ENCODE peak calls at places on chromosomes 1 and 21, in five cellular contexts. K is HCT116; D is CD8-positive, alpha-beta T cell; B is psoas muscle; S is HepG2. F is an unnamed sample.

GRCh38 chr21:33369586-33369985 is 33.6 kb upstream of the IFNGR2 start:
- ATAC-seq in K (no peak), D (no peak), B (no peak), S (no peak), F (no peak)

GRCh38 chr1:19458815-19459417 is 26.4 kb downstream of the CAPZB start:
- ATAC-seq in K (no peak), D (no peak), B (peak), S (no peak), F (no peak)

GRCh38 chr1:229822026-229822425 is 196.0 kb downstream of the URB2 start:
- ATAC-seq in K (no peak), D (no peak), B (no peak), S (no peak), F (no peak)

GRCh38 chr1:42783092-42783491 is 1.7 kb upstream of the TMEM269 start:
- ATAC-seq in K (no peak), D (no peak), B (no peak), S (no peak), F (no peak)

GRCh38 chr1:89574621-89575020 is 50.0 kb downstream of the LRRC8B start:
- ATAC-seq in K (no peak), D (no peak), B (no peak), S (no peak), F (no peak)

GRCh38 chr21:45388011-45388521 is 16.9 kb upstream of the COL18A1 start:
- ATAC-seq in K (no peak), D (no peak), B (no peak), S (no peak), F (no peak)

GRCh38 chr1:200627548-200628222 is 7.1 kb upstream of the KIF14 start:
- ATAC-seq in K (no peak), D (no peak), B (no peak), S (no peak), F (no peak)

GRCh38 chr1:113252166-113252565 is 138.1 kb upstream of the MAGI3 start:
- ATAC-seq in K (no peak), D (no peak), B (no peak), S (no peak), F (no peak)

GRCh38 chr1:167697667-167698141 is 24.1 kb upstream of the MPZL1 start:
- ATAC-seq in K (no peak), D (no peak), B (peak), S (peak), F (peak)

GRCh38 chr1:71351438-71351837 is 270.6 kb upstream of the ZRANB2 start:
- ATAC-seq in K (no peak), D (no peak), B (no peak), S (no peak), F (no peak)

GRCh38 chr1:214563881-214564280 is 12.5 kb upstream of the PTPN14 start:
- ATAC-seq in K (no peak), D (no peak), B (no peak), S (no peak), F (no peak)

GRCh38 chr1:220113136-220113695 is 19.3 kb downstream of the IARS2 start:
- ATAC-seq in K (peak), D (peak), B (no peak), S (no peak), F (no peak)

GRCh38 chr1:51627672-51628071 is 10.8 kb downstream of the OSBPL9 start:
- ATAC-seq in K (peak), D (no peak), B (no peak), S (peak), F (no peak)

GRCh38 chr1:154453155-154453554 is 48.0 kb downstream of the IL6R start:
- ATAC-seq in K (no peak), D (no peak), B (peak), S (no peak), F (peak)

GRCh38 chr1:89990976-89991831 is 3.7 kb upstream of the ZNF326 start:
- ATAC-seq in K (no peak), D (no peak), B (no peak), S (no peak), F (no peak)

GRCh38 chr1:31416101-31416736 is 3.2 kb downstream of the SERINC2 start:
- ATAC-seq in K (no peak), D (no peak), B (peak), S (no peak), F (no peak)

GRCh38 chr1:230191079-230191478 is 124.0 kb downstream of the GALNT2 start:
- ATAC-seq in K (no peak), D (no peak), B (peak), S (no peak), F (peak)

GRCh38 chr1:66695121-66695520 is 57.1 kb upstream of the DYNLT5 start:
- ATAC-seq in K (no peak), D (no peak), B (no peak), S (no peak), F (no peak)

GRCh38 chr1:89125571-89126233 is at the start of gene GBP2:
- ATAC-seq in K (no peak), D (peak), B (peak), S (peak), F (peak)

GRCh38 chr1:219416598-219417238 is 196.2 kb downstream of the ZC3H11B start:
- ATAC-seq in K (peak), D (no peak), B (peak), S (peak), F (peak)

GRCh38 chr1:3352952-3353331 is 101.5 kb upstream of the ARHGEF16 start:
- ATAC-seq in K (no peak), D (no peak), B (no peak), S (no peak), F (peak)

GRCh38 chr1:68799096-68799495 is 302.2 kb upstream of the DEPDC1 start:
- ATAC-seq in K (no peak), D (no peak), B (no peak), S (no peak), F (no peak)

GRCh38 chr1:12811409-12811784 is 19.8 kb downstream of the PRAMEF11 start:
- ATAC-seq in K (no peak), D (no peak), B (no peak), S (no peak), F (no peak)

GRCh38 chr1:207873055-207873890 is 37.7 kb downstream of the CD34 start:
- ATAC-seq in K (no peak), D (peak), B (no peak), S (no peak), F (peak)

GRCh38 chr1:229507951-229508822 is at the start of gene NUP133:
- ATAC-seq in K (peak), D (peak), B (peak), S (peak), F (peak)

GRCh38 chr21:34642211-34643075 is 26.4 kb upstream of the CLIC6 start:
- ATAC-seq in K (no peak), D (no peak), B (no peak), S (no peak), F (no peak)

GRCh38 chr21:44066116-44066515 is 41.1 kb upstream of the PWP2 start:
- ATAC-seq in K (no peak), D (no peak), B (no peak), S (no peak), F (no peak)

GRCh38 chr1:47686731-47687617 is 249.1 kb downstream of the FOXD2 start:
- ATAC-seq in K (no peak), D (no peak), B (no peak), S (no peak), F (no peak)

GRCh38 chr21:33682992-33683627 is 40.8 kb downstream of the ITSN1 start:
- ATAC-seq in K (peak), D (no peak), B (peak), S (no peak), F (peak)

GRCh38 chr1:198300451-198300850 is 143.7 kb downstream of the NEK7 start:
- ATAC-seq in K (no peak), D (no peak), B (no peak), S (no peak), F (no peak)

GRCh38 chr1:23895082-23895481 is 18.1 kb downstream of the CNR2 start:
- ATAC-seq in K (no peak), D (no peak), B (no peak), S (no peak), F (no peak)

DNA sequence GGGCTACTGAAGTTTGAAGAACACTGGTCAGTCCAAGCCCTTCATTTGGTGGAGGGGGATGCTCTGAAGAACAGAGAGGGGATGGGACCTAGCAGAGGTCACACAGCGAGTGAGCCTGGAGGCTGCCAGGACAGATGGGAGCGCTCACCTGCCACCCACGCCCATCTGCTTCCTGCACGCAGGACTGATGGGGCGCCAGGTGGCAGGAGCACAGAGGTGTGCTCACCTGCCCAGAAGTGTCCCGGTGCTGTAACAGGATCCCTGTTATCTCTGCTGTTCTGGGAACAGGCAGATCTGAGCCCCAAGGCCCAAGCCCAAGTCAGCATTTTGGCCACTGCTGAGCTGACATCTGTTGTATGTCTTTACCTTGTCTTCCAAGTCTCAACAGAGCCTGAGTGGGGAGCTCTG is 40.5 kb downstream of the EPHB2 start:
- ATAC-seq in K (peak), D (no peak), B (no peak), S (no peak), F (peak)
- H3K4me3 ChIP-seq in K (no peak), D (no peak), B (no peak), S (no peak), F (no peak)

GRCh38 chr1:53891678-53892077 is 2.1 kb upstream of the YIPF1 start:
- ATAC-seq in K (no peak), D (no peak), B (no peak), S (no peak), F (no peak)

GRCh38 chr1:53891021-53891420 is 1.4 kb upstream of the YIPF1 start:
- ATAC-seq in K (no peak), D (no peak), B (no peak), S (no peak), F (no peak)

GRCh38 chr1:53890522-53890941 is 935 bp upstream of the YIPF1 start:
- ATAC-seq in K (no peak), D (no peak), B (peak), S (no peak), F (no peak)

GRCh38 chr1:53889304-53890298 is at the start of gene YIPF1:
- ATAC-seq in K (peak), D (peak), B (peak), S (peak), F (peak)

DNA sequence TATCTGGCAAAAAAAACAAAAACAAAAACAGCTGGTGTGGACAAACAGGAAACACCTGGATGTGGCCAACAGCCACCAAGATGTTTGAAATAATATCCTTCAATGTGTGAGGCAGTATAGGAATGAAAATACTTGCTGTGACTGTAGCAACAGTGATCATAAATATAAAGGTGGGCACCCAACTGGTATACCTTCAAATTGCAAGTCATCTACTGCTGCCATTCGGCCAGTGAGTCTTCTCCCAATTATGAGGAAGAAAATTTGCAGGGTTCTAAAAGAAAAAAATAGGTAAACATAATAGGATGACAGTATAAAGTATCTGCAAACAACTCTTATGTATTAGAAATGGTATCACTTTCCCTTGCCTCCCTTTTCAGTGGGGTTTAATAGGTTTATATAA is 881 bp downstream of the YIPF1 start:
- ATAC-seq in K (no peak), D (no peak), B (no peak), S (no peak), F (no peak)
- H3K4me3 ChIP-seq in K (peak), D (no peak), B (peak), S (peak), F (no peak)

GRCh38 chr1:99851850-99852454 is 1.8 kb downstream of the AGL start:
- ATAC-seq in K (no peak), D (no peak), B (no peak), S (no peak), F (no peak)
- H3K4me3 ChIP-seq in K (no peak), D (no peak), B (peak), S (no peak), F (peak)

GRCh38 chr1:184950209-184950608 is 24.1 kb downstream of the NIBAN1 start:
- ATAC-seq in K (no peak), D (no peak), B (no peak), S (no peak), F (no peak)
- H3K4me3 ChIP-seq in K (no peak), D (no peak), B (no peak), S (no peak), F (no peak)

DNA sequence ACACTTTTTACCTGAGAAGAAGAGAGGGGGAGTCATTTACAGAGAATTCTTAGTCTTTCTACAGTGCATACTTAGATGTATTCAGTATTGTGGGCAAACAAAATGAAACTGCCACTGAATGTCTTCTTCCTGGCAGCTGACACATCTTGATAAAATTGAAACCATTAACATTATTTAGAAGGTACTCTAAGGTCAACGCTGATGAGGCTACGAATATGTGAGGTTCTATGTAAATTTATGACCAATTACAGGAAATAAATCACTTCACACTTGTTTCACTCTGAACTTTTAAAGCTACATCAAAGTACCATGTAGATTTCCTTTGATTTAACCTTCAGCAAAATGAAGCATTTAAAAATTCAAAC is 51.3 kb upstream of the GFI1 start:
- ATAC-seq in K (no peak), D (peak), B (no peak), S (no peak), F (no peak)
- H3K4me3 ChIP-seq in K (no peak), D (no peak), B (no peak), S (no peak), F (no peak)

GRCh38 chr1:110874303-110875215 is 1.6 kb downstream of the CD53 start:
- ATAC-seq in K (no peak), D (peak), B (no peak), S (no peak), F (no peak)

GRCh38 chr1:110877364-110877763 is 4.4 kb downstream of the CD53 start:
- ATAC-seq in K (no peak), D (no peak), B (no peak), S (no peak), F (no peak)

GRCh38 chr1:110876748-110877341 is 3.9 kb downstream of the CD53 start:
- ATAC-seq in K (no peak), D (no peak), B (no peak), S (no peak), F (no peak)

GRCh38 chr1:110873856-110874255 is 908 bp downstream of the CD53 start:
- ATAC-seq in K (no peak), D (no peak), B (no peak), S (no peak), F (no peak)

GRCh38 chr1:110875216-110875731 is 2.3 kb downstream of the CD53 start:
- ATAC-seq in K (no peak), D (peak), B (no peak), S (no peak), F (no peak)
- H3K4me3 ChIP-seq in K (no peak), D (peak), B (peak), S (no peak), F (peak)

DNA sequence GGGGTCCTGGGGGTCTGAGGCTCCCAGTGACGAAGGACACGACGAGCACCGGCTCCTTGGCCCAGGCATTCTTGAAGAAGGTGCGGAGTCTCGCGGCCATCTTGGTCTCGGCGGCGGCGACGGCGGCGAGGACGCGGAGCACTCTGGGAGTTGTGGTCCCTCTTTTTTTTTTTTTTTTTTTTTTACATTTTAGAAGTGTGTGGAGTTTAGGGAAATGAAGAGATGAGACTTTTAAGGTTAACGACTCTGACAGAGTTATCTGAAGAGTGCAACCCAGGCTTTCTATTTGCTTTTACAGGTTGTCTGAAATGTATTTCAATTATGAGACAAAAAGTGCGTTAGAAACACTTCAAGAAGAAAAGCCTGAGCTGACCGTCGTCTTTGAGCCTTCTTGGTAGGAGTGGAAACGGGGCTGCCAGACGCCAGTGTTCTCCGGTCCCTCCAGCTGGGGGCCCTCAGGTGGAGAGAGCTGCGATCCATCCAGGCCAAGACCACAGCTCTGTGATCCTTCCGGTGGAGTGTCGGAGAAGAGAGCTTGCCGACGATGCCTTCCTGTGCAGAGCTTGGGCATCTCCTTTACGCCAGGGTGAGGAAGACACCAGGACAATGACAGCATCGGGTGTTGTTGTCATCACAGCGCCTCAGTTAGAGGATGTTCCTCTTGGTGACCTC is 9.7 kb downstream of the OR2B11 start:
- ATAC-seq in K (peak), D (no peak), B (peak), S (peak), F (peak)
- H3K4me3 ChIP-seq in K (peak), D (no peak), B (peak), S (peak), F (peak)

GRCh38 chr1:64915381-64916274 is 50.7 kb downstream of the JAK1 start:
- ATAC-seq in K (peak), D (no peak), B (no peak), S (peak), F (no peak)
- H3K4me3 ChIP-seq in K (no peak), D (no peak), B (no peak), S (peak), F (no peak)

DNA sequence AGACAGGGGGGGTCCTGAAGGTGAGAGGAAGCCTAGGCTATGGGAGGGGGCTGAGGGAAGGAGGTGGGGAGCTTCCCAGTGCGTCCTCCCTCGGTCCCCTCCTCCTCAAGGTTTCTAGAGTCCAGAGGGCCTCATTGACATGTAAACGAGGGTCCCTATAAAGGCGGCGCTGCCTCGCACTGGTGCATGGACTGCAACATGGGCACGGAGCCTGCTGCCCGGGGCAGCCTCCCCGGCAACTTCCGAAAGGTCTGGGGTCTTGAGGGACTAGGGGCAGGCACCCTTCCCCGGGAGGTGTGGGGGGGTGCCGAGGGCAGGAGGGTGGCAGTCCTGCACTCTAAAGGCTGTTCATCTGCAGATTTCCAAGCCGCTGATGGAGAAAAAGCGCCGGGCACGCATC is at the start of gene HES3:
- ATAC-seq in K (no peak), D (no peak), B (no peak), S (no peak), F (no peak)
- H3K4me3 ChIP-seq in K (no peak), D (no peak), B (no peak), S (no peak), F (no peak)

GRCh38 chr1:45586769-45587168 is 2.9 kb downstream of the NASP start:
- ATAC-seq in K (no peak), D (no peak), B (no peak), S (no peak), F (no peak)
- H3K4me3 ChIP-seq in K (no peak), D (no peak), B (no peak), S (peak), F (no peak)